ENCODE peak calls at places on chromosomes 16 and 17, in seven cellular contexts. B is stomach, Y is transverse colon, T is H1, M is prostate gland, C is spleen, D is sigmoid colon. E is an unnamed sample.

GRCh38 chr16:87945351-87946042 is 5.7 kb upstream of the BANP start:
- DNase-seq in B (peak), Y (peak), T (no peak), M (peak), C (peak), D (peak), E (no peak)

GRCh38 chr17:78781339-78782304 is at the start of gene CYTH1:
- DNase-seq in B (peak), Y (peak), T (peak), M (no peak), C (peak), D (peak), E (no peak)

GRCh38 chr17:78997881-78998280 is 11.7 kb downstream of the CANT1 start:
- DNase-seq in B (no peak), Y (no peak), T (no peak), M (no peak), C (no peak), D (peak), E (no peak)

GRCh38 chr17:17724307-17724921 is 43.2 kb downstream of the RAI1 start:
- DNase-seq in B (no peak), Y (no peak), T (peak), M (no peak), C (peak), D (no peak), E (peak)

GRCh38 chr17:9021158-9021984 is at the start of gene NTN1:
- DNase-seq in B (peak), Y (peak), T (peak), M (peak), C (peak), D (peak), E (peak)

GRCh38 chr17:19368119-19368660 is 5.7 kb upstream of the B9D1 start:
- DNase-seq in B (no peak), Y (no peak), T (no peak), M (no peak), C (no peak), D (peak), E (no peak)

GRCh38 chr17:45262516-45263476 is 902 bp upstream of the SPATA32 start:
- DNase-seq in B (no peak), Y (no peak), T (peak), M (peak), C (peak), D (peak), E (no peak)

GRCh38 chr17:35871415-35871814 is 2.7 kb upstream of the HEATR9 start:
- DNase-seq in B (no peak), Y (no peak), T (no peak), M (no peak), C (no peak), D (no peak), E (no peak)

GRCh38 chr17:17739388-17740066 is 58.3 kb downstream of the RAI1 start:
- DNase-seq in B (peak), Y (peak), T (no peak), M (no peak), C (no peak), D (peak), E (no peak)

GRCh38 chr17:80625627-80626026 is 81.0 kb downstream of the RPTOR start:
- DNase-seq in B (no peak), Y (no peak), T (no peak), M (no peak), C (no peak), D (no peak), E (no peak)

GRCh38 chr16:85554791-85555548 is 58.2 kb upstream of the GSE1 start:
- DNase-seq in B (peak), Y (peak), T (no peak), M (peak), C (peak), D (peak), E (no peak)

GRCh38 chr17:4187076-4187475 is 44.1 kb downstream of the CYB5D2 start:
- DNase-seq in B (no peak), Y (no peak), T (no peak), M (peak), C (no peak), D (no peak), E (no peak)

GRCh38 chr16:53714080-53715050 is 10.4 kb downstream of the FTO start:
- DNase-seq in B (no peak), Y (no peak), T (no peak), M (no peak), C (no peak), D (no peak), E (no peak)

GRCh38 chr16:87543436-87544191 is 50.8 kb upstream of the ZCCHC14 start:
- DNase-seq in B (no peak), Y (no peak), T (no peak), M (no peak), C (no peak), D (no peak), E (no peak)

GRCh38 chr16:50153648-50154368 is 702 bp downstream of the TENT4B start:
- DNase-seq in B (no peak), Y (no peak), T (peak), M (peak), C (peak), D (peak), E (peak)

GRCh38 chr16:67191410-67191994 is 453 bp upstream of the E2F4 start:
- DNase-seq in B (no peak), Y (no peak), T (no peak), M (no peak), C (no peak), D (no peak), E (no peak)

GRCh38 chr16:59604331-59604730 is 870.2 kb upstream of the GOT2 start:
- DNase-seq in B (no peak), Y (no peak), T (no peak), M (no peak), C (no peak), D (no peak), E (no peak)

GRCh38 chr17:81123052-81124048 is 42.0 kb upstream of the PVALEF start:
- DNase-seq in B (peak), Y (no peak), T (no peak), M (no peak), C (no peak), D (no peak), E (no peak)

GRCh38 chr17:78839173-78839761 is 1.3 kb downstream of the USP36 start:
- DNase-seq in B (no peak), Y (no peak), T (no peak), M (no peak), C (no peak), D (no peak), E (no peak)

GRCh38 chr17:28540231-28540630 is 12.2 kb downstream of the UNC119 start:
- DNase-seq in B (no peak), Y (no peak), T (no peak), M (no peak), C (no peak), D (no peak), E (no peak)

GRCh38 chr17:68763551-68763950 is 162.4 kb upstream of the FAM20A start:
- DNase-seq in B (no peak), Y (no peak), T (no peak), M (no peak), C (no peak), D (no peak), E (no peak)

GRCh38 chr17:64017381-64017980 is 3.0 kb downstream of the ICAM2 start:
- DNase-seq in B (no peak), Y (no peak), T (no peak), M (no peak), C (no peak), D (no peak), E (no peak)

GRCh38 chr17:64019486-64020067 is 856 bp downstream of the ICAM2 start:
- DNase-seq in B (no peak), Y (no peak), T (peak), M (no peak), C (no peak), D (peak), E (no peak)

GRCh38 chr17:64015447-64015846 is 5.0 kb downstream of the ICAM2 start:
- DNase-seq in B (no peak), Y (no peak), T (no peak), M (no peak), C (no peak), D (no peak), E (no peak)

GRCh38 chr17:64016248-64016784 is 4.1 kb downstream of the ICAM2 start:
- DNase-seq in B (no peak), Y (no peak), T (peak), M (no peak), C (no peak), D (no peak), E (no peak)

GRCh38 chr17:64016974-64017373 is 3.5 kb downstream of the ICAM2 start:
- DNase-seq in B (no peak), Y (no peak), T (no peak), M (no peak), C (no peak), D (no peak), E (no peak)
- TF ChIP-seq POLR2A in B (no peak), Y (no peak), T (no peak), M (no peak), C (no peak), D (no peak), E (no peak)

GRCh38 chr17:77451894-77452852 is 311.4 kb downstream of the SEC14L1 start:
- DNase-seq in B (peak), Y (peak), T (peak), M (peak), C (peak), D (peak), E (no peak)
- TF ChIP-seq POLR2AphosphoS5 in B (peak), Y (peak), T (peak), M (peak), C (no peak), D (peak), E (no peak)

GRCh38 chr16:2208308-2208707 is 2.4 kb downstream of the BRICD5 start:
- DNase-seq in B (no peak), Y (no peak), T (no peak), M (no peak), C (no peak), D (no peak), E (no peak)

GRCh38 chr16:2209258-2210008 is 1.2 kb downstream of the BRICD5 start:
- DNase-seq in B (no peak), Y (no peak), T (no peak), M (no peak), C (no peak), D (no peak), E (no peak)

GRCh38 chr16:2208772-2209171 is 1.9 kb downstream of the BRICD5 start:
- DNase-seq in B (no peak), Y (no peak), T (no peak), M (no peak), C (no peak), D (no peak), E (no peak)

GRCh38 chr16:2210386-2211365 is at the start of gene BRICD5:
- DNase-seq in B (no peak), Y (no peak), T (no peak), M (no peak), C (no peak), D (no peak), E (no peak)

GRCh38 chr16:2210009-2210332 is 692 bp downstream of the BRICD5 start:
- DNase-seq in B (no peak), Y (no peak), T (no peak), M (no peak), C (no peak), D (no peak), E (no peak)
- TF ChIP-seq POLR2A in B (no peak), Y (no peak), T (no peak), M (no peak), C (no peak), D (no peak), E (no peak)

GRCh38 chr16:83915081-83915480 is 16.2 kb downstream of the MLYCD start:
- DNase-seq in B (no peak), Y (no peak), T (no peak), M (no peak), C (no peak), D (no peak), E (peak)

GRCh38 chr16:83914091-83914710 is 15.3 kb downstream of the MLYCD start:
- DNase-seq in B (no peak), Y (no peak), T (no peak), M (no peak), C (no peak), D (peak), E (no peak)

GRCh38 chr16:83912152-83912948 is 13.4 kb downstream of the MLYCD start:
- DNase-seq in B (no peak), Y (no peak), T (no peak), M (no peak), C (no peak), D (peak), E (no peak)

GRCh38 chr16:83911290-83911689 is 12.4 kb downstream of the MLYCD start:
- DNase-seq in B (no peak), Y (no peak), T (no peak), M (no peak), C (no peak), D (no peak), E (no peak)

DNA sequence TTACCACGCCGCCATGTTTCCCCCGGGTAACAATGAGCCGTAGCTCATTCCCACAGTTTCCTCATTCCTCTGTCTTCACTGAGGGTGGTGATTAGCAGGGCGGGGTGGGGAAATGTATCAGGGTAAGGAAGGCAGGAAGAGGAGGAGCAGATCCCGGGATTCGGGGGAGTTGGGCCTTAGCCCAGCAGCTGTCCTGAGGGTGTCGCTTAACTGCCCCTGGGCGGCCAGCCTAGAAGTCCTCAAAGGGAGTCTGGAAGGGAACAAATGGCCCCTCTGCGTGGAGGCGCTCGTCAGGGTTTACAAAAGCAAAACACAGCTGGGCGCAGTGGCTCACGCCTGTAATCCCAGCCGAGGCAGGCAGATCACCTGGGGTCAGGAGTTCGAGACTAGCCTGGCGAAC is 14.3 kb downstream of the MLYCD start:
- DNase-seq in B (no peak), Y (no peak), T (no peak), M (no peak), C (no peak), D (peak), E (no peak)
- TF ChIP-seq POLR2AphosphoS5 in B (no peak), Y (no peak), T (no peak), M (no peak), C (no peak), D (no peak), E (no peak)

GRCh38 chr16:22206013-22206846 is at the start of gene EEF2K:
- DNase-seq in B (peak), Y (peak), T (peak), M (peak), C (peak), D (peak), E (peak)
- TF ChIP-seq POLR2A in B (no peak), Y (peak), T (no peak), M (peak), C (no peak), D (peak), E (peak)

GRCh38 chr16:19527161-19527560 is 3.4 kb downstream of the CCP110 start:
- DNase-seq in B (no peak), Y (no peak), T (no peak), M (no peak), C (no peak), D (no peak), E (no peak)

GRCh38 chr16:19523184-19523558 is 571 bp upstream of the CCP110 start:
- DNase-seq in B (no peak), Y (no peak), T (no peak), M (no peak), C (peak), D (no peak), E (no peak)

GRCh38 chr16:19524356-19524865 is 669 bp downstream of the CCP110 start:
- DNase-seq in B (no peak), Y (no peak), T (no peak), M (no peak), C (no peak), D (peak), E (no peak)

GRCh38 chr16:19523559-19524355 is at the start of gene CCP110:
- DNase-seq in B (peak), Y (peak), T (peak), M (peak), C (peak), D (peak), E (peak)

DNA sequence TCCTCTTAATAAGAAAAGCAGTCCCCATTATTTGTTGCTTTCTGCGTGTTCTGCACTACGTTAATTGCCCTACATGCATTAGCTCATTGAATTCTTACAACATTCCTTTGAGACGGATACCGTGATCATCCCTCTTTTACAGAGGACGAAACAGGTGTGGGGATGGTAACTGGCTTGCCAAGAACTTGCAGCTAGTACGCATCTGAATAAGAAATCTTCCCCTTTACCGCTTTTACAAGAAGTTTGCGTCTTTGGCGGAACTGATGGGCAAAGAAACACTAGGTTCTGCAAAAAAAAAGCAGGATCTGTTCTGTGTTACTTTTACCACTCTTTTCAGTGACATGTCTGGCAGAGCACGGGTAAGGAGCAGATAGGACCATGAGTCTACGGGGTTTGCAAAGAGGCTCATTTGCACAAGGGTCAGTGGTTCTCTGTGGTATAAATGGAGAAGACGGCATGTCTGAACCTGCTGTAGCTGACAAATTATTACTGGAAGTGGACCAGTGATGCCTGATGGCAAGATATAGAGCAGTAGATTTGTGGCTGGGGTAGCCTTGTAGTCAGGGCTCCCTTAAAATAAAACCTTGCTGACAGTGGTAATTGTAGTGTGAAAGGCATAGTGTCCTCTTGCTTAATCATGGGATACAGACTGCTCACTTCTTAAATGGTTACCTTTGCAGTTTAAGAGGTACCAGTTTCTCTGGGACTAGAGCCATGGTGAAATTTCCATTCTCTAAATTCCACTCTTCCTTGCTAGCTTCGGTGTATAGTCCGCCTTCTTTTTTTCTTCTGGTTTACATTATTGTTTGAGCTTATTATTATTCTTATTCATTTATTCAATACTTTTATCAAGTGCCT is 1.4 kb downstream of the CCP110 start:
- DNase-seq in B (no peak), Y (no peak), T (no peak), M (no peak), C (no peak), D (no peak), E (no peak)
- TF ChIP-seq POLR2AphosphoS5 in B (no peak), Y (no peak), T (no peak), M (no peak), C (no peak), D (no peak), E (no peak)